ENCODE peak calls at places on chromosome 1, in nine cellular contexts. One of them, this sample, is unnamed.

GRCh38 chr1:186765446-186765845 is 63.3 kb upstream of the PLA2G4A start:
- DNase-seq in foreskin fibroblast: no peak
- DNase-seq in heart left ventricle: no peak
- DNase-seq in GM12865: no peak
- DNase-seq in body of pancreas: no peak
- DNase-seq in IMR-90: no peak
- DNase-seq in colonic mucosa: no peak
- DNase-seq in lower lobe of right lung: no peak
- DNase-seq in A549: no peak
- DNase-seq in this sample: no peak

GRCh38 chr1:24438423-24438901 is 22.9 kb downstream of the NIPAL3 start:
- DNase-seq in foreskin fibroblast: no peak
- DNase-seq in heart left ventricle: peak; percentile 78
- DNase-seq in GM12865: no peak
- DNase-seq in body of pancreas: no peak
- DNase-seq in IMR-90: no peak
- DNase-seq in colonic mucosa: no peak
- DNase-seq in lower lobe of right lung: no peak
- DNase-seq in A549: no peak
- DNase-seq in this sample: no peak

GRCh38 chr1:5889901-5890300 is 102.3 kb downstream of the NPHP4 start:
- DNase-seq in foreskin fibroblast: no peak
- DNase-seq in heart left ventricle: peak; percentile 50
- DNase-seq in GM12865: no peak
- DNase-seq in body of pancreas: no peak
- DNase-seq in IMR-90: no peak
- DNase-seq in colonic mucosa: no peak
- DNase-seq in lower lobe of right lung: peak; percentile 9
- DNase-seq in A549: no peak
- DNase-seq in this sample: no peak

GRCh38 chr1:116411784-116412479 is 38.9 kb downstream of the ATP1A1 start:
- DNase-seq in foreskin fibroblast: peak; percentile 65
- DNase-seq in heart left ventricle: no peak
- DNase-seq in GM12865: no peak
- DNase-seq in body of pancreas: no peak
- DNase-seq in IMR-90: peak; percentile 79
- DNase-seq in colonic mucosa: no peak
- DNase-seq in lower lobe of right lung: no peak
- DNase-seq in A549: no peak
- DNase-seq in this sample: no peak

GRCh38 chr1:225866061-225866844 is 15.9 kb downstream of the TMEM63A start:
- DNase-seq in foreskin fibroblast: peak; percentile 60
- DNase-seq in heart left ventricle: no peak
- DNase-seq in GM12865: no peak
- DNase-seq in body of pancreas: no peak
- DNase-seq in IMR-90: peak; percentile 88
- DNase-seq in colonic mucosa: no peak
- DNase-seq in lower lobe of right lung: no peak
- DNase-seq in A549: no peak
- DNase-seq in this sample: peak; percentile 48

GRCh38 chr1:212062832-212063438 is 27.4 kb downstream of the DTL start:
- DNase-seq in foreskin fibroblast: peak; percentile 15
- DNase-seq in heart left ventricle: no peak
- DNase-seq in GM12865: peak; percentile 45
- DNase-seq in body of pancreas: no peak
- DNase-seq in IMR-90: peak; percentile 57
- DNase-seq in colonic mucosa: no peak
- DNase-seq in lower lobe of right lung: no peak
- DNase-seq in A549: peak; percentile 41
- DNase-seq in this sample: peak; percentile 61

GRCh38 chr1:114024049-114024448 is 44.8 kb downstream of the OLFML3 start:
- DNase-seq in foreskin fibroblast: no peak
- DNase-seq in heart left ventricle: no peak
- DNase-seq in GM12865: no peak
- DNase-seq in body of pancreas: no peak
- DNase-seq in IMR-90: no peak
- DNase-seq in colonic mucosa: no peak
- DNase-seq in lower lobe of right lung: no peak
- DNase-seq in A549: no peak
- DNase-seq in this sample: no peak

GRCh38 chr1:245686006-245686405 is 531.2 kb downstream of the KIF26B start:
- DNase-seq in foreskin fibroblast: no peak
- DNase-seq in heart left ventricle: no peak
- DNase-seq in GM12865: no peak
- DNase-seq in body of pancreas: no peak
- DNase-seq in IMR-90: no peak
- DNase-seq in colonic mucosa: no peak
- DNase-seq in lower lobe of right lung: peak; percentile 14
- DNase-seq in A549: no peak
- DNase-seq in this sample: no peak

GRCh38 chr1:5727871-5728643 is 264.2 kb downstream of the NPHP4 start:
- DNase-seq in foreskin fibroblast: no peak
- DNase-seq in heart left ventricle: no peak
- DNase-seq in GM12865: no peak
- DNase-seq in body of pancreas: no peak
- DNase-seq in IMR-90: no peak
- DNase-seq in colonic mucosa: no peak
- DNase-seq in lower lobe of right lung: peak; percentile 18
- DNase-seq in A549: no peak
- DNase-seq in this sample: no peak

GRCh38 chr1:154906621-154907081 is 29.9 kb downstream of the PMVK start:
- DNase-seq in foreskin fibroblast: no peak
- DNase-seq in heart left ventricle: no peak
- DNase-seq in GM12865: no peak
- DNase-seq in body of pancreas: no peak
- DNase-seq in IMR-90: no peak
- DNase-seq in colonic mucosa: peak; percentile 23
- DNase-seq in lower lobe of right lung: no peak
- DNase-seq in A549: peak; percentile 20
- DNase-seq in this sample: peak; percentile 62

GRCh38 chr1:26542781-26543443 is 13.4 kb downstream of the RPS6KA1 start:
- DNase-seq in foreskin fibroblast: no peak
- DNase-seq in heart left ventricle: no peak
- DNase-seq in GM12865: peak; percentile 78
- DNase-seq in body of pancreas: no peak
- DNase-seq in IMR-90: no peak
- DNase-seq in colonic mucosa: no peak
- DNase-seq in lower lobe of right lung: no peak
- DNase-seq in A549: no peak
- DNase-seq in this sample: no peak

GRCh38 chr1:26543444-26543835 is 13.9 kb downstream of the RPS6KA1 start:
- DNase-seq in foreskin fibroblast: no peak
- DNase-seq in heart left ventricle: no peak
- DNase-seq in GM12865: no peak
- DNase-seq in body of pancreas: no peak
- DNase-seq in IMR-90: no peak
- DNase-seq in colonic mucosa: no peak
- DNase-seq in lower lobe of right lung: no peak
- DNase-seq in A549: no peak
- DNase-seq in this sample: no peak

GRCh38 chr1:26540346-26540745 is 10.8 kb downstream of the RPS6KA1 start:
- DNase-seq in foreskin fibroblast: no peak
- DNase-seq in heart left ventricle: no peak
- DNase-seq in GM12865: peak; percentile 63
- DNase-seq in body of pancreas: no peak
- DNase-seq in IMR-90: no peak
- DNase-seq in colonic mucosa: no peak
- DNase-seq in lower lobe of right lung: no peak
- DNase-seq in A549: no peak
- DNase-seq in this sample: no peak

GRCh38 chr1:26541431-26541815 is 11.9 kb downstream of the RPS6KA1 start:
- DNase-seq in foreskin fibroblast: no peak
- DNase-seq in heart left ventricle: no peak
- DNase-seq in GM12865: peak; percentile 33
- DNase-seq in body of pancreas: no peak
- DNase-seq in IMR-90: no peak
- DNase-seq in colonic mucosa: no peak
- DNase-seq in lower lobe of right lung: no peak
- DNase-seq in A549: no peak
- DNase-seq in this sample: no peak

GRCh38 chr1:26541816-26542711 is 12.5 kb downstream of the RPS6KA1 start:
- DNase-seq in foreskin fibroblast: peak; percentile 29
- DNase-seq in heart left ventricle: peak; percentile 85
- DNase-seq in GM12865: peak; percentile 94
- DNase-seq in body of pancreas: peak; percentile 47
- DNase-seq in IMR-90: peak; percentile 78
- DNase-seq in colonic mucosa: peak; percentile 66
- DNase-seq in lower lobe of right lung: peak; percentile 95
- DNase-seq in A549: peak; percentile 47
- DNase-seq in this sample: peak; percentile 96
- TF ChIP-seq CTCF in foreskin fibroblast: peak; percentile 13
- TF ChIP-seq CTCF in heart left ventricle: peak; percentile 33
- TF ChIP-seq CTCF in GM12865: peak; percentile 71
- TF ChIP-seq CTCF in body of pancreas: no peak
- TF ChIP-seq CTCF in IMR-90: peak; percentile 27
- TF ChIP-seq CTCF in colonic mucosa: peak; percentile 27
- TF ChIP-seq CTCF in lower lobe of right lung: peak; percentile 50
- TF ChIP-seq CTCF in A549: no peak
- TF ChIP-seq CTCF in this sample: peak; percentile 24

GRCh38 chr1:109821221-109821669 is 57.5 kb upstream of the EPS8L3 start:
- DNase-seq in foreskin fibroblast: peak; percentile 97
- DNase-seq in heart left ventricle: peak; percentile 69
- DNase-seq in GM12865: no peak
- DNase-seq in body of pancreas: no peak
- DNase-seq in IMR-90: peak; percentile 94
- DNase-seq in colonic mucosa: peak; percentile 52
- DNase-seq in lower lobe of right lung: peak; percentile 84
- DNase-seq in A549: peak; percentile 56
- DNase-seq in this sample: peak; percentile 93
- H3K4me3 ChIP-seq in foreskin fibroblast: no peak overlapping the region
- H3K4me3 ChIP-seq in heart left ventricle: no peak overlapping the region
- H3K4me3 ChIP-seq in GM12865: no peak overlapping the region
- H3K4me3 ChIP-seq in body of pancreas: no peak overlapping the region
- H3K4me3 ChIP-seq in IMR-90: no peak overlapping the region
- H3K4me3 ChIP-seq in colonic mucosa: no peak overlapping the region
- H3K4me3 ChIP-seq in lower lobe of right lung: no peak overlapping the region
- H3K4me3 ChIP-seq in A549: no peak overlapping the region
- H3K4me3 ChIP-seq in this sample: no peak overlapping the region

DNA sequence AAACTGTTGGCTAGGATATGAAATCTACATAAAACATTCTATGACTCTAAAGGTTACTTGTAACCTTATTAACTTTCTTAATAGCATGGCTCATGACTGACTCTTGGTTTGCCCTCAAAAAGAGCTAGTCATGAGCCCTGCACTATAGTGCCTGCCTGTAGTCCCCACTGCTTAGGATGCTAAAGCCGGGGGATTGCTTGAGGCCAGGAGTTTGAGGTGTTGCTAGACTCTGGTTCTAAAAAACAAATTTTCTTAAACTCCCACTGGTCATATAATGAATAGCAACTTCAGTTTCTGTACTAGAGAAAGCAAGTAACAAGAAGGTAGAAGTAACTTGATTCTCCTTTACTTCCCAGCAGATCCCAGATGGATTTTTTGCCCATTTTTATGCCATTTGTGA is 15.8 kb upstream of the NEXN start:
- DNase-seq in foreskin fibroblast: no peak
- DNase-seq in heart left ventricle: no peak
- DNase-seq in GM12865: no peak
- DNase-seq in body of pancreas: no peak
- DNase-seq in IMR-90: no peak
- DNase-seq in colonic mucosa: no peak
- DNase-seq in lower lobe of right lung: no peak
- DNase-seq in A549: no peak
- DNase-seq in this sample: no peak
- TF ChIP-seq CTCF in foreskin fibroblast: no peak
- TF ChIP-seq CTCF in heart left ventricle: no peak
- TF ChIP-seq CTCF in GM12865: no peak
- TF ChIP-seq CTCF in body of pancreas: no peak
- TF ChIP-seq CTCF in IMR-90: no peak
- TF ChIP-seq CTCF in colonic mucosa: no peak
- TF ChIP-seq CTCF in lower lobe of right lung: no peak
- TF ChIP-seq CTCF in A549: no peak
- TF ChIP-seq CTCF in this sample: no peak

GRCh38 chr1:30381266-30381665 is 342.1 kb downstream of the MATN1 start:
- DNase-seq in foreskin fibroblast: no peak
- DNase-seq in heart left ventricle: no peak
- DNase-seq in GM12865: no peak
- DNase-seq in body of pancreas: no peak
- DNase-seq in IMR-90: no peak
- DNase-seq in colonic mucosa: no peak
- DNase-seq in lower lobe of right lung: no peak
- DNase-seq in A549: no peak
- DNase-seq in this sample: no peak
- H3K4me3 ChIP-seq in foreskin fibroblast: no peak overlapping the region
- H3K4me3 ChIP-seq in heart left ventricle: no peak overlapping the region
- H3K4me3 ChIP-seq in GM12865: no peak overlapping the region
- H3K4me3 ChIP-seq in body of pancreas: no peak overlapping the region
- H3K4me3 ChIP-seq in IMR-90: no peak overlapping the region
- H3K4me3 ChIP-seq in colonic mucosa: no peak overlapping the region
- H3K4me3 ChIP-seq in lower lobe of right lung: no peak overlapping the region
- H3K4me3 ChIP-seq in A549: no peak overlapping the region
- H3K4me3 ChIP-seq in this sample: no peak overlapping the region

GRCh38 chr1:174693085-174693484 is 245.3 kb downstream of the GPR52 start:
- DNase-seq in foreskin fibroblast: no peak
- DNase-seq in heart left ventricle: no peak
- DNase-seq in GM12865: no peak
- DNase-seq in body of pancreas: no peak
- DNase-seq in IMR-90: no peak
- DNase-seq in colonic mucosa: no peak
- DNase-seq in lower lobe of right lung: no peak
- DNase-seq in A549: no peak
- DNase-seq in this sample: no peak

GRCh38 chr1:174689524-174689923 is 241.8 kb downstream of the GPR52 start:
- DNase-seq in foreskin fibroblast: no peak
- DNase-seq in heart left ventricle: no peak
- DNase-seq in GM12865: no peak
- DNase-seq in body of pancreas: no peak
- DNase-seq in IMR-90: no peak
- DNase-seq in colonic mucosa: peak; percentile 36
- DNase-seq in lower lobe of right lung: no peak
- DNase-seq in A549: no peak
- DNase-seq in this sample: no peak

GRCh38 chr1:174696026-174696821 is 248.5 kb downstream of the GPR52 start:
- DNase-seq in foreskin fibroblast: no peak
- DNase-seq in heart left ventricle: no peak
- DNase-seq in GM12865: no peak
- DNase-seq in body of pancreas: no peak
- DNase-seq in IMR-90: no peak
- DNase-seq in colonic mucosa: no peak
- DNase-seq in lower lobe of right lung: no peak
- DNase-seq in A549: no peak
- DNase-seq in this sample: no peak

GRCh38 chr1:174690266-174690665 is 242.5 kb downstream of the GPR52 start:
- DNase-seq in foreskin fibroblast: no peak
- DNase-seq in heart left ventricle: no peak
- DNase-seq in GM12865: no peak
- DNase-seq in body of pancreas: no peak
- DNase-seq in IMR-90: no peak
- DNase-seq in colonic mucosa: no peak
- DNase-seq in lower lobe of right lung: no peak
- DNase-seq in A549: no peak
- DNase-seq in this sample: no peak

GRCh38 chr1:174692313-174692712 is 244.5 kb downstream of the GPR52 start:
- DNase-seq in foreskin fibroblast: peak; percentile 13
- DNase-seq in heart left ventricle: no peak
- DNase-seq in GM12865: no peak
- DNase-seq in body of pancreas: no peak
- DNase-seq in IMR-90: peak; percentile 68
- DNase-seq in colonic mucosa: no peak
- DNase-seq in lower lobe of right lung: no peak
- DNase-seq in A549: no peak
- DNase-seq in this sample: peak; percentile 31
- TF ChIP-seq CTCF in foreskin fibroblast: no peak
- TF ChIP-seq CTCF in heart left ventricle: no peak
- TF ChIP-seq CTCF in GM12865: no peak
- TF ChIP-seq CTCF in body of pancreas: no peak
- TF ChIP-seq CTCF in IMR-90: peak; percentile 27
- TF ChIP-seq CTCF in colonic mucosa: no peak
- TF ChIP-seq CTCF in lower lobe of right lung: no peak
- TF ChIP-seq CTCF in A549: no peak
- TF ChIP-seq CTCF in this sample: no peak

GRCh38 chr1:240492832-240493440 is 119.0 kb downstream of the GREM2 start:
- DNase-seq in foreskin fibroblast: no peak
- DNase-seq in heart left ventricle: no peak
- DNase-seq in GM12865: no peak
- DNase-seq in body of pancreas: peak; percentile 24
- DNase-seq in IMR-90: peak; percentile 14
- DNase-seq in colonic mucosa: peak; percentile 38
- DNase-seq in lower lobe of right lung: peak; percentile 54
- DNase-seq in A549: peak; percentile 67
- DNase-seq in this sample: peak; percentile 9
- H3K4me3 ChIP-seq in foreskin fibroblast: no peak overlapping the region
- H3K4me3 ChIP-seq in heart left ventricle: no peak overlapping the region
- H3K4me3 ChIP-seq in GM12865: no peak overlapping the region
- H3K4me3 ChIP-seq in body of pancreas: no peak overlapping the region
- H3K4me3 ChIP-seq in IMR-90: no peak overlapping the region
- H3K4me3 ChIP-seq in colonic mucosa: peak overlapping the region; percentile 14
- H3K4me3 ChIP-seq in lower lobe of right lung: peak overlapping the region; percentile 14
- H3K4me3 ChIP-seq in A549: peak overlapping the region; percentile 45
- H3K4me3 ChIP-seq in this sample: no peak overlapping the region